ENCODE peak calls at places on chromosomes 3 and 15, in five cellular contexts. E is AG04450, N is bronchial epithelial cell, R is fibroblast of mammary gland, V is Peyer's patch. G is an unnamed sample.

GRCh38 chr15:60957111-60957510 is 272.0 kb downstream of the RORA start:
- DNase-seq in E (no peak), N (no peak), R (no peak), V (no peak), G (no peak)

GRCh38 chr3:187968883-187969580 is 184.9 kb upstream of the LPP start:
- DNase-seq in E (no peak), N (peak), R (peak), V (no peak), G (no peak)

GRCh38 chr3:139935866-139936817 is 1.2 kb downstream of the CLSTN2 start:
- DNase-seq in E (no peak), N (no peak), R (no peak), V (peak), G (peak)

GRCh38 chr3:122758877-122759670 is 34.6 kb downstream of the HSPBAP1 start:
- DNase-seq in E (no peak), N (peak), R (peak), V (no peak), G (no peak)

GRCh38 chr3:84066920-84067319 is 891.9 kb upstream of the CADM2 start:
- DNase-seq in E (no peak), N (no peak), R (no peak), V (no peak), G (no peak)

GRCh38 chr3:168051579-168052183 is 44.0 kb downstream of the GOLIM4 start:
- DNase-seq in E (no peak), N (peak), R (peak), V (no peak), G (peak)

GRCh38 chr15:59344311-59344710 is 28.4 kb downstream of the MYO1E start:
- DNase-seq in E (no peak), N (no peak), R (no peak), V (no peak), G (no peak)

GRCh38 chr3:50299929-50300680 is 900 bp upstream of the HYAL3 start:
- DNase-seq in E (no peak), N (peak), R (peak), V (no peak), G (no peak)

GRCh38 chr3:185207931-185208746 is 45.7 kb downstream of the EHHADH start:
- DNase-seq in E (no peak), N (peak), R (peak), V (no peak), G (peak)

GRCh38 chr3:133779626-133780203 is 25.9 kb upstream of the SRPRB start:
- DNase-seq in E (no peak), N (no peak), R (no peak), V (no peak), G (no peak)

GRCh38 chr15:38398134-38398533 is 55.8 kb upstream of the FAM98B start:
- DNase-seq in E (peak), N (peak), R (peak), V (no peak), G (no peak)

GRCh38 chr3:5084224-5084623 is 37.9 kb upstream of the ARL8B start:
- DNase-seq in E (no peak), N (no peak), R (no peak), V (no peak), G (no peak)

GRCh38 chr15:52667597-52667996 is 11.6 kb downstream of the ATOSA start:
- DNase-seq in E (no peak), N (peak), R (no peak), V (no peak), G (no peak)

GRCh38 chr3:73469331-73469730 is 155.4 kb downstream of the PDZRN3 start:
- DNase-seq in E (no peak), N (no peak), R (peak), V (no peak), G (no peak)

GRCh38 chr3:187319699-187320302 is 28.3 kb upstream of the MASP1 start:
- DNase-seq in E (peak), N (peak), R (peak), V (no peak), G (peak)

GRCh38 chr15:57503051-57503702 is 88.5 kb upstream of the MYZAP start:
- DNase-seq in E (no peak), N (peak), R (peak), V (no peak), G (no peak)

GRCh38 chr3:130733236-130733884 is 13.3 kb downstream of the PIK3R4 start:
- DNase-seq in E (no peak), N (no peak), R (no peak), V (no peak), G (no peak)

GRCh38 chr3:21750831-21751391 is at the start of gene ZNF385D:
- DNase-seq in E (no peak), N (peak), R (peak), V (no peak), G (no peak)

GRCh38 chr15:71748327-71748726 is 62.0 kb upstream of the NR2E3 start:
- DNase-seq in E (no peak), N (peak), R (peak), V (no peak), G (no peak)

GRCh38 chr3:114706591-114707224 is 412.9 kb downstream of the TIGIT start:
- DNase-seq in E (peak), N (peak), R (peak), V (no peak), G (peak)

GRCh38 chr3:130755666-130756065 is 9.0 kb upstream of the PIK3R4 start:
- DNase-seq in E (no peak), N (peak), R (no peak), V (no peak), G (no peak)

GRCh38 chr3:139532996-139533395 is 6.5 kb downstream of the RBP1 start:
- DNase-seq in E (no peak), N (no peak), R (no peak), V (no peak), G (no peak)

GRCh38 chr15:31391687-31392671 is 65.3 kb downstream of the KLF13 start:
- DNase-seq in E (peak), N (no peak), R (peak), V (peak), G (peak)

GRCh38 chr15:82309802-82310201 is 39.5 kb downstream of the GOLGA6L10 start:
- DNase-seq in E (no peak), N (no peak), R (no peak), V (no peak), G (no peak)

GRCh38 chr3:12416731-12417130 is 67.5 kb upstream of the TSEN2 start:
- DNase-seq in E (no peak), N (no peak), R (no peak), V (no peak), G (no peak)

GRCh38 chr3:172836390-172836997 is 86.0 kb downstream of the ECT2 start:
- DNase-seq in E (no peak), N (peak), R (peak), V (no peak), G (peak)

GRCh38 chr3:69865920-69866679 is 126.8 kb downstream of the MITF start:
- DNase-seq in E (no peak), N (peak), R (no peak), V (no peak), G (no peak)

GRCh38 chr3:98557324-98558010 is 25.7 kb downstream of the GPR15 start:
- DNase-seq in E (no peak), N (peak), R (no peak), V (no peak), G (no peak)

GRCh38 chr3:141243295-141243707 is 11.7 kb downstream of the PXYLP1 start:
- DNase-seq in E (no peak), N (no peak), R (peak), V (no peak), G (no peak)

GRCh38 chr3:43632269-43632733 is 10.5 kb upstream of the ANO10 start:
- DNase-seq in E (peak), N (peak), R (peak), V (no peak), G (no peak)

GRCh38 chr3:57919987-57920386 is 88.2 kb upstream of the FLNB start:
- DNase-seq in E (no peak), N (no peak), R (peak), V (no peak), G (no peak)

GRCh38 chr15:41392659-41393058 is 9.6 kb downstream of the NDUFAF1 start:
- DNase-seq in E (no peak), N (no peak), R (no peak), V (no peak), G (no peak)

GRCh38 chr15:87672309-87672897 is 584.1 kb downstream of the NTRK3 start:
- DNase-seq in E (peak), N (peak), R (peak), V (no peak), G (no peak)

GRCh38 chr3:56693750-56694149 is 10.7 kb upstream of the TASOR start:
- DNase-seq in E (no peak), N (no peak), R (no peak), V (no peak), G (no peak)

GRCh38 chr3:25719321-25719720 is 54.6 kb upstream of the TOP2B start:
- DNase-seq in E (no peak), N (no peak), R (no peak), V (no peak), G (no peak)

GRCh38 chr3:170844377-170844776 is 25.6 kb downstream of the RPL22L1 start:
- DNase-seq in E (no peak), N (no peak), R (no peak), V (no peak), G (no peak)

GRCh38 chr3:170852307-170852706 is 17.7 kb downstream of the RPL22L1 start:
- DNase-seq in E (no peak), N (no peak), R (no peak), V (no peak), G (no peak)

GRCh38 chr3:170848294-170848917 is 21.6 kb downstream of the RPL22L1 start:
- DNase-seq in E (no peak), N (peak), R (peak), V (no peak), G (no peak)
- TF ChIP-seq CTCF in E (peak), N (no peak), R (peak), V (peak), G (peak)

GRCh38 chr3:126421573-126422119 is 26.9 kb downstream of the CFAP100 start:
- DNase-seq in E (no peak), N (no peak), R (no peak), V (no peak), G (no peak)
- TF ChIP-seq CTCF in E (no peak), N (no peak), R (no peak), V (no peak), G (no peak)

GRCh38 chr15:49831206-49831965 is 210.5 kb downstream of the DTWD1 start:
- DNase-seq in E (no peak), N (peak), R (peak), V (no peak), G (no peak)

GRCh38 chr15:49826640-49827281 is 205.9 kb downstream of the DTWD1 start:
- DNase-seq in E (no peak), N (no peak), R (no peak), V (no peak), G (no peak)

GRCh38 chr15:49827311-49827710 is 206.5 kb downstream of the DTWD1 start:
- DNase-seq in E (no peak), N (no peak), R (no peak), V (no peak), G (no peak)

GRCh38 chr15:49830411-49830810 is 209.6 kb downstream of the DTWD1 start:
- DNase-seq in E (no peak), N (no peak), R (peak), V (no peak), G (no peak)

DNA sequence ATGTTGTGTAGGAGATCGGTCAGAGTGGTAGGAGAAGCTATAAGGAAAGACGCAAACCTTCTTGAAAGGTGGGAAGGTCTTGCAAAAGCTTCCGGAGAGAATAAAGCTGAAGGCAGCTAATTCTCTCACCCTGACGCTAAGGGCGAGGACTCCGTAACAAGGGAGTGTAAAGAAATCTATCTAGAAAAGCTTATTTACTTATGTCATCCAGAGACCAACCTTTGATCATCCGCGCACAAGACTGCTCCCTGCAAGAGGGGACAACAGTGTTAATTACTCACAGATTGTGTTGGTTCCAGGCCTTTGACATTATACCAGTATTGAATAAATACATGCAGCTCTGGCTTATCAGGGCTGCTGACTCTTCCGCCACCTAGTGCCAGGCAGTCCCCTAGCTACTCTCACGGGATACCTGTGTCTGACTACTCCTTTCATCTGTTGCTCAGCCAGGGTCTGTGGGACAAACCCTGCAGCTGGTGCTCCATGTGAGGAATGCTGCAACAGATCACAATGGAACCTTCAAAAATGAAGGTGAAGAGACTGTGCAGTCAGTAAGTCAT is 211.7 kb downstream of the DTWD1 start:
- DNase-seq in E (no peak), N (peak), R (peak), V (peak), G (no peak)
- TF ChIP-seq CTCF in E (peak), N (peak), R (peak), V (peak), G (no peak)

GRCh38 chr15:77568014-77568959 is 64.4 kb downstream of the LINGO1 start:
- DNase-seq in E (no peak), N (no peak), R (no peak), V (no peak), G (no peak)
- TF ChIP-seq CTCF in E (no peak), N (no peak), R (no peak), V (no peak), G (no peak)

GRCh38 chr3:15298504-15298903 is 33.9 kb downstream of the SH3BP5 start:
- DNase-seq in E (no peak), N (no peak), R (no peak), V (no peak), G (no peak)
- TF ChIP-seq CTCF in E (no peak), N (no peak), R (no peak), V (no peak), G (no peak)

GRCh38 chr3:33064929-33065328 is 32.0 kb downstream of the GLB1 start:
- DNase-seq in E (no peak), N (peak), R (no peak), V (no peak), G (no peak)
- TF ChIP-seq CTCF in E (no peak), N (peak), R (no peak), V (no peak), G (peak)

GRCh38 chr15:76905013-76905839 is at the start of gene SCAPER:
- DNase-seq in E (peak), N (peak), R (peak), V (peak), G (peak)
- TF ChIP-seq CTCF in E (no peak), N (no peak), R (no peak), V (no peak), G (no peak)

GRCh38 chr3:94716326-94717018 is 653.6 kb downstream of the NSUN3 start:
- DNase-seq in E (no peak), N (peak), R (no peak), V (no peak), G (no peak)
- TF ChIP-seq CTCF in E (no peak), N (peak), R (no peak), V (no peak), G (no peak)